ENCODE peak calls at places on chromosomes 1 and 21, in eight cellular contexts. E is renal cortical epithelial cell, Z is amniotic stem cell, M is fibroblast of villous mesenchyme, S is NCI-H1436, L is aorta, W is ovary, D is midbrain. O is an unnamed sample.

GRCh38 chr21:46046471-46046870 is 51.4 kb upstream of the COL6A2 start:
- DNase-seq in E (no peak), Z (no peak), M (no peak), S (no peak), L (no peak), W (peak; percentile 21), D (no peak), O (no peak)

GRCh38 chr1:226436472-226436854 is 28.6 kb upstream of the PARP1 start:
- DNase-seq in E (no peak), Z (no peak), M (no peak), S (no peak), L (no peak), W (no peak), D (no peak), O (no peak)

GRCh38 chr21:15557925-15558324 is 171.9 kb upstream of the USP25 start:
- DNase-seq in E (no peak), Z (no peak), M (no peak), S (no peak), L (no peak), W (no peak), D (no peak), O (no peak)

GRCh38 chr1:94888201-94888600 is 38.7 kb downstream of the CNN3 start:
- DNase-seq in E (no peak), Z (no peak), M (no peak), S (no peak), L (no peak), W (no peak), D (no peak), O (no peak)

GRCh38 chr1:224266105-224266935 is 63.7 kb downstream of the NVL start:
- DNase-seq in E (no peak), Z (no peak), M (peak; percentile 59), S (no peak), L (no peak), W (no peak), D (no peak), O (no peak)

GRCh38 chr21:44568261-44568660 is 5.3 kb upstream of the KRTAP10-4 start:
- DNase-seq in E (no peak), Z (no peak), M (no peak), S (no peak), L (no peak), W (no peak), D (no peak), O (no peak)

GRCh38 chr21:16358021-16358420 is 628.2 kb downstream of the USP25 start:
- DNase-seq in E (no peak), Z (no peak), M (no peak), S (no peak), L (no peak), W (no peak), D (peak; percentile 36), O (no peak)

GRCh38 chr1:56525463-56526155 is 53.8 kb downstream of the PLPP3 start:
- DNase-seq in E (peak; percentile 69), Z (no peak), M (no peak), S (no peak), L (no peak), W (no peak), D (no peak), O (no peak)

GRCh38 chr1:234958702-234959649 is 169.7 kb downstream of the TOMM20 start:
- DNase-seq in E (no peak), Z (no peak), M (no peak), S (no peak), L (no peak), W (no peak), D (no peak), O (no peak)

GRCh38 chr21:16195476-16195875 is 465.7 kb downstream of the USP25 start:
- DNase-seq in E (peak; percentile 51), Z (no peak), M (peak; percentile 77), S (no peak), L (no peak), W (no peak), D (no peak), O (no peak)

GRCh38 chr1:83693409-83694126 is 305.4 kb downstream of the TTLL7 start:
- DNase-seq in E (no peak), Z (no peak), M (no peak), S (no peak), L (no peak), W (no peak), D (peak; percentile 46), O (no peak)

GRCh38 chr1:151898519-151898991 is 10.8 kb downstream of the THEM4 start:
- DNase-seq in E (peak; percentile 36), Z (no peak), M (peak; percentile 4), S (no peak), L (no peak), W (no peak), D (no peak), O (no peak)

GRCh38 chr1:201608635-201609395 is 69.9 kb downstream of the NAV1 start:
- DNase-seq in E (no peak), Z (no peak), M (no peak), S (no peak), L (peak; percentile 86), W (no peak), D (no peak), O (no peak)

GRCh38 chr21:14991957-14992356 is 72.8 kb downstream of the NRIP1 start:
- DNase-seq in E (peak; percentile 93), Z (no peak), M (no peak), S (no peak), L (no peak), W (no peak), D (no peak), O (no peak)

GRCh38 chr1:214261206-214262123 is 19.5 kb upstream of the SMYD2 start:
- DNase-seq in E (peak; percentile 81), Z (peak; percentile 46), M (peak; percentile 74), S (peak; percentile 84), L (peak; percentile 94), W (peak; percentile 80), D (peak; percentile 81), O (peak; percentile 72)

GRCh38 chr21:29091032-29091431 is 17.6 kb upstream of the CCT8 start:
- DNase-seq in E (peak; percentile 80), Z (no peak), M (peak; percentile 78), S (no peak), L (no peak), W (no peak), D (no peak), O (no peak)

GRCh38 chr21:40516336-40516735 is 330.6 kb downstream of the DSCAM start:
- DNase-seq in E (no peak), Z (no peak), M (no peak), S (no peak), L (no peak), W (no peak), D (no peak), O (peak; percentile 72)

GRCh38 chr21:32494946-32495703 is 82.6 kb downstream of the EVA1C start:
- DNase-seq in E (peak; percentile 41), Z (peak; percentile 21), M (peak; percentile 91), S (no peak), L (peak; percentile 55), W (no peak), D (no peak), O (no peak)

GRCh38 chr1:5579966-5580365 is 412.3 kb downstream of the NPHP4 start:
- DNase-seq in E (no peak), Z (no peak), M (no peak), S (no peak), L (no peak), W (no peak), D (no peak), O (no peak)

GRCh38 chr1:30884723-30885122 is 23.8 kb downstream of the SDC3 start:
- DNase-seq in E (no peak), Z (no peak), M (no peak), S (no peak), L (no peak), W (no peak), D (no peak), O (no peak)

O was measured in adrenal gland.